ENCODE peak calls at places on chromosomes 6 and 20, in four cellular contexts. Q is GDM1, D is PC-9, R is H54. L is an unnamed sample.
A peak's percentile ranks its signal among the peaks of the same experiment; 100 is the strongest.

GRCh38 chr6:27565839-27566779 is 93.2 kb upstream of the ZNF184 start:
- DNase-seq in D (no peak), R (no peak), Q (no peak), L (no peak)

GRCh38 chr6:74000582-74000981 is 304.6 kb downstream of the CD109 start:
- DNase-seq in D (no peak), R (no peak), Q (no peak), L (no peak)

GRCh38 chr6:30842754-30843610 is 41.3 kb upstream of the DDR1 start:
- DNase-seq in D (no peak), Q (no peak), R (no peak), L (no peak)

GRCh38 chr20:45098096-45098773 is 2.7 kb downstream of the KCNS1 start:
- DNase-seq in Q (no peak), R (no peak), D (no peak), L (no peak)

GRCh38 chr6:41278699-41279405 is 7.6 kb downstream of the TREM1 start:
- DNase-seq in Q (peak; percentile 79), R (peak; percentile 25), D (peak; percentile 29), L (peak; percentile 11)

GRCh38 chr20:45501600-45501999 is 13.8 kb downstream of the SPINT3 start:
- DNase-seq in D (no peak), R (no peak), Q (no peak), L (no peak)

GRCh38 chr6:152848919-152849318 is 98.3 kb downstream of the VIP start:
- DNase-seq in D (no peak), R (no peak), Q (no peak), L (no peak)

GRCh38 chr6:109087661-109088264 is 6.9 kb downstream of the SESN1 start:
- DNase-seq in Q (no peak), D (no peak), R (no peak), L (no peak)

GRCh38 chr6:81894788-81895221 is 142.3 kb upstream of the TENT5A start:
- DNase-seq in R (no peak), Q (no peak), D (no peak), L (no peak)

GRCh38 chr6:169320013-169320412 is 66.4 kb upstream of the THBS2 start:
- DNase-seq in R (no peak), D (no peak), Q (no peak), L (no peak)

GRCh38 chr6:143642403-143642802 is 35.4 kb upstream of the PHACTR2 start:
- DNase-seq in R (no peak), Q (no peak), D (no peak), L (no peak)

GRCh38 chr6:44094403-44095242 is 32.6 kb downstream of the MRPL14 start:
- DNase-seq in R (no peak), Q (no peak), D (no peak), L (no peak)

GRCh38 chr20:17832236-17832635 is 132.5 kb downstream of the BANF2 start:
- DNase-seq in Q (no peak), D (no peak), R (no peak), L (no peak)

GRCh38 chr20:19750207-19750606 is 7.9 kb upstream of the RIN2 start:
- DNase-seq in R (no peak), Q (no peak), D (no peak), L (no peak)

GRCh38 chr20:5776074-5776473 is 25.9 kb downstream of the SHLD1 start:
- DNase-seq in D (no peak), R (no peak), Q (no peak), L (no peak)

GRCh38 chr6:109687271-109687721 is 3.7 kb downstream of the AK9 start:
- DNase-seq in D (peak; percentile 13), R (no peak), Q (no peak), L (peak; percentile 88)

GRCh38 chr6:40473026-40473425 is 114.1 kb downstream of the LRFN2 start:
- DNase-seq in Q (no peak), R (no peak), D (no peak), L (no peak)

GRCh38 chr20:45949542-45950329 is 15.3 kb downstream of the PCIF1 start:
- DNase-seq in D (no peak), Q (no peak), R (no peak), L (no peak)

L was measured in HS-5.